ENCODE peak calls at places on chromosomes 3 and 15, in ten cellular contexts. I, S, B, Y, X, Z, L, Q, R and O are unnamed samples. For H3K4me1 and H3K27me3, the result is how much of the 10 kb centered on the place peaks cover.

GRCh38 chr15:68574051-68574450 is 4.7 kb upstream of the CORO2B start:
- DNase-seq in I (no peak), S (no peak), B (peak), Y (no peak), X (no peak), Z (no peak), L (no peak), Q (no peak), R (no peak), O (no peak)

GRCh38 chr15:44598066-44598465 is 61.1 kb downstream of the EIF3J start:
- DNase-seq in I (no peak), S (no peak), B (no peak), Y (no peak), X (no peak), Z (no peak), L (no peak), Q (no peak), R (no peak), O (no peak)

GRCh38 chr3:78430741-78431140 is 1337.1 kb downstream of the ROBO1 start:
- DNase-seq in I (no peak), S (no peak), B (no peak), Y (no peak), X (no peak), Z (no peak), L (no peak), Q (no peak), R (no peak), O (no peak)

GRCh38 chr3:126464494-126464893 is 11.2 kb downstream of the ZXDC start:
- DNase-seq in I (no peak), S (no peak), B (no peak), Y (no peak), X (no peak), Z (no peak), L (no peak), Q (no peak), R (no peak), O (no peak)

GRCh38 chr3:112990672-112991602 is at the start of gene GTPBP8:
- DNase-seq in I (peak), S (peak), B (peak), Y (peak), X (peak), Z (peak), L (peak), Q (peak), R (peak), O (peak)

GRCh38 chr3:171315101-171315500 is 145.1 kb downstream of the TNIK start:
- DNase-seq in I (no peak), S (no peak), B (no peak), Y (no peak), X (no peak), Z (no peak), L (no peak), Q (no peak), R (no peak), O (no peak)

GRCh38 chr15:71282086-71282485 is 166.8 kb downstream of the THSD4 start:
- DNase-seq in I (no peak), S (no peak), B (no peak), Y (no peak), X (no peak), Z (no peak), L (no peak), Q (no peak), R (no peak), O (no peak)

GRCh38 chr3:80770106-80771079 is 991.1 kb downstream of the GBE1 start:
- DNase-seq in I (peak), S (no peak), B (no peak), Y (no peak), X (no peak), Z (no peak), L (peak), Q (no peak), R (no peak), O (no peak)

DNA sequence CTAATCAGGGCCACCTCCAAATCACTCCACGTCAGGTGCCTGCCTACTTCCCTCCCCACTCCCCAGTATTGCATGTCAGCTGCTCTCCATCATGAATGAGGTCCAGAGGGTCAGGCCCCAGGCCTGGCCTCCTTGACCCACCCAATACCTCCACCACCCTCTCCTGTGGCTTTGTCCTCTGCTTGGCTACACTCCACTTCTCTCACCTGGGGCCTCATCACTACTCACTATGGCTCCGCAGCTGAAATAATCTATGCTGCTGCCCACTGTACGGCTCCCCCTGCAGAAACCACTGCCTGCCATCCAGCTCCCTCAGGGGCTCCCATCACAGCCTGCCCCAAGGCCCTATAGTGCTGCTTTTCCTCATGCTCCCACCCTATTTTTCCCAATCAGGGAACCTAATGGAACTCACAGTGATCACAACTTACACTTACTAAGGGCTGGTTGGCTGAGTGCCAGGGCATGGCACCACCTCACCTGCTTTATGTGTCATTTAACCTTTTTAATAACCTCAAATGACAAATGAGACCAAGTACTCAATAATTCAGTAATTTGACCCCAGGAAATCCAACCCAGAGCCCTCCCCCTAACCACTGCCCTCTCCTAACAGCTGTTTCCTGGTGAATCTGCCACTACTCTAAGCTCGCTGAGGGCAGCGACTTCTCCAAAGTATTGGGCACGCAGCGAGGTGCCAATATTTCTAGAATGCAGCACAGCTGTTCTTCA is 2.3 kb downstream of the GORASP1 start:
- DNase-seq in I (no peak), S (no peak), B (no peak), Y (no peak), X (no peak), Z (no peak), L (peak), Q (no peak), R (no peak), O (no peak)
- H3K4me3 ChIP-seq in I (no peak), S (peak), B (no peak), Y (no peak), X (no peak), Z (no peak), L (no peak), Q (no peak), R (no peak), O (no peak)

GRCh38 chr3:13020159-13020558 is 53.1 kb downstream of the IQSEC1 start:
- DNase-seq in I (no peak), S (no peak), B (no peak), Y (no peak), X (no peak), Z (no peak), L (no peak), Q (no peak), R (no peak), O (no peak)
- H3K4me1 ChIP-seq in I (under half), S (under half), B (under half), Y (under half), X (under half), Z (half or more), L (under half), Q (under half), R (under half), O (under half)

GRCh38 chr3:10798600-10799367 is 17.2 kb upstream of the SLC6A11 start:
- DNase-seq in I (no peak), S (no peak), B (no peak), Y (no peak), X (no peak), Z (no peak), L (no peak), Q (peak), R (no peak), O (no peak)
- H3K27me3 ChIP-seq in I (under half), S (under half), B (under half), Y (under half), X (under half), Z (under half), L (under half), Q (under half), R (under half), O (under half)

DNA sequence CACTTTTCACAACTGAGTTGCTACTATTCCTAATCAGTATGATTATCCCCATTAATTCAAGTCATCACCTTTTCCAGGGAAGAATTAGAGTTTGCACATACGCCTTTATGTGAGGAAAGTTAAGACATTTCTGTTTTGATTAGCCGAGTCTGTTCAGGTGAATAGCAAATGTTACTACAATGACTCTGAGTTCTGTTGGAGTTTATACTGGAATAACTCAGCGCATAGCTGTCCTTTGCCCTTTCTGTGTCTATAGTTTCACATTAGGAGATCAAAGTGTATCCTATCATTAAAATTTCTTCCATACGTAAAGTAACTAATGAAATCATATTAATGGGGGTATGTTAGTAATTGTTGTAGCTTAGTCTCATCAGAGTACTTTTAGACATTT is 4.9 kb downstream of the RAB8B start:
- DNase-seq in I (no peak), S (no peak), B (no peak), Y (no peak), X (no peak), Z (no peak), L (no peak), Q (no peak), R (no peak), O (no peak)
- H3K4me3 ChIP-seq in I (no peak), S (peak), B (no peak), Y (no peak), X (peak), Z (no peak), L (peak), Q (no peak), R (peak), O (no peak)

GRCh38 chr15:63490345-63491034 is 13.9 kb upstream of the USP3 start:
- DNase-seq in I (no peak), S (no peak), B (no peak), Y (no peak), X (no peak), Z (no peak), L (no peak), Q (no peak), R (no peak), O (no peak)
- H3K4me1 ChIP-seq in I (under half), S (under half), B (under half), Y (under half), X (half or more), Z (under half), L (under half), Q (under half), R (under half), O (under half)

DNA sequence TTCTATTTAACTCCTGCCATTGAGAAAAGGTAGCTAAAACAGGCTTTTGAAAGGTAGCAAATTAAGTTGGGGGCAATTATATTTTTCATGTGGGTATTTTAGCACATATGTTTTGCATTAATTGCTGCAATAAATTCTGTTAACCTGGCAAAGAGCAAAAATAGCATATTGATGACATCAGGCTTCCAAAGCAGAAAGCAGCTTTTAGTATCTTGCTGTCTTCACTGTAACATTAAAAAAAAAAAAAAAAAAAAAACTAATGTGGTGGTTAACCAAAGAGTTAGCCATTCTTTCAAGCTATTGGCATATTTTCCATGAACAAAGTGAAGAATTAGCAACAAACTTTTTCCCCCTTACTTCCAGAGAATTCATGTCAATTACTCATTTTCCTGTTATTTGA is 9.1 kb downstream of the EPHA3 start:
- DNase-seq in I (no peak), S (no peak), B (no peak), Y (no peak), X (no peak), Z (no peak), L (no peak), Q (no peak), R (no peak), O (no peak)
- H3K27me3 ChIP-seq in I (under half), S (under half), B (under half), Y (under half), X (under half), Z (under half), L (under half), Q (under half), R (under half), O (under half)

DNA sequence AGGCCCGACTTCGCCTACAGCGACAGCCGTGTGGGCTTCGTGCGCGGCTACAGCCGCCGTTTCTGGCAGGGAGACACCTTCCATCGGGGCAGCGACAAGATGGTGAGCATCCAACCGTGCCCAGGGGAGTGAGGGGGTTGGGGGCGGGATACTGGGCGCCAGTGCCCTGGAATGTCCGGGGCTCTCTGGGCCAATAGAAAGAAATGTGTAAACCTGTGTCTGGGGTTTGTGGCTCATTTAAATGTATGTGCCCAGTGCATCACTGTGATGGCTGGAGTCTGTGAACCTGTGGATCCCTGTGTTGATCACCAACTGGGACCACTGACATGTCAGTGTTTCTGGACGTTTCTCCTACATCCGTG is 423 bp downstream of the CHAC1 start:
- DNase-seq in I (no peak), S (no peak), B (no peak), Y (no peak), X (no peak), Z (no peak), L (no peak), Q (no peak), R (no peak), O (no peak)
- H3K4me3 ChIP-seq in I (peak), S (peak), B (peak), Y (peak), X (peak), Z (peak), L (peak), Q (peak), R (peak), O (peak)

DNA sequence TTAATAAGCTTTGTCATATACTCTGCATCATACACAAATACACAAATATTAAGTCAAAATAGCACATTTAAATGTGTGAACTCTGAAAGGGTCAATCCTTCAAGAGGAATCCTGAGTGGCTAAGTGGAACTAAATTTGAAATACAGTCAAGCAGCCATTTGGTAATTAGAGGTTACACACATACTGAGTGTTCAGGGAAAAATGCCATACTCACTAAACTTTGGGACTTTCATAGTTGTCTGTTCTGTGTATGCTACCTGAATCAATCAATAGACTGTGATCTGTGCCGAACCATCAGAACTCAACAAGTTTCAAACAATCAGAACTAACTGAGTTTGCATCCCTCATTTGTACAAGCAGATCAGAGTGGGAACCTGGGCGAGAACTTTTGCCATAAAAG is 15.3 kb downstream of the ANKRD28 start:
- DNase-seq in I (no peak), S (no peak), B (no peak), Y (no peak), X (no peak), Z (no peak), L (no peak), Q (no peak), R (no peak), O (no peak)
- H3K4me1 ChIP-seq in I (under half), S (under half), B (under half), Y (under half), X (under half), Z (under half), L (under half), Q (half or more), R (under half), O (under half)

GRCh38 chr15:69660658-69661405 is 208.2 kb downstream of the RPLP1 start:
- DNase-seq in I (no peak), S (no peak), B (no peak), Y (no peak), X (no peak), Z (no peak), L (no peak), Q (no peak), R (no peak), O (no peak)
- H3K27me3 ChIP-seq in I (under half), S (under half), B (under half), Y (under half), X (under half), Z (under half), L (under half), Q (under half), R (under half), O (under half)